ENCODE peak calls at places on chromosomes 6 and 20, in eight cellular contexts. One of them, this sample, is unnamed.
A peak's percentile ranks its signal among the peaks of the same experiment; 100 is the strongest.

GRCh38 chr6:142845624-142846458 is 99.1 kb downstream of the HIVEP2 start:
- DNase-seq in HuH-7.5: peak; percentile 32
- DNase-seq in fibroblast of villous mesenchyme: peak; percentile 87
- DNase-seq in nephron progenitor cell: peak; percentile 61
- DNase-seq in tibial artery: peak; percentile 81
- DNase-seq in AG08395: peak; percentile 58
- DNase-seq in kidney glomerular epithelial cell: peak; percentile 85
- DNase-seq in fibroblast of pulmonary artery: peak; percentile 95
- DNase-seq in this sample: peak; percentile 15

GRCh38 chr20:15942130-15942529 is 631.1 kb downstream of the KIF16B start:
- DNase-seq in nephron progenitor cell: no peak
- DNase-seq in AG08395: peak; percentile 10
- DNase-seq in kidney glomerular epithelial cell: peak; percentile 61
- DNase-seq in tibial artery: no peak
- DNase-seq in HuH-7.5: no peak
- DNase-seq in fibroblast of pulmonary artery: no peak
- DNase-seq in fibroblast of villous mesenchyme: no peak
- DNase-seq in this sample: no peak

GRCh38 chr20:62702886-62703852 is 5.5 kb upstream of the NTSR1 start:
- DNase-seq in nephron progenitor cell: no peak
- DNase-seq in AG08395: peak; percentile 95
- DNase-seq in kidney glomerular epithelial cell: peak; percentile 16
- DNase-seq in fibroblast of pulmonary artery: peak; percentile 81
- DNase-seq in fibroblast of villous mesenchyme: peak; percentile 85
- DNase-seq in tibial artery: no peak
- DNase-seq in HuH-7.5: no peak
- DNase-seq in this sample: peak; percentile 100

GRCh38 chr6:142885182-142885867 is 59.7 kb downstream of the HIVEP2 start:
- DNase-seq in nephron progenitor cell: peak; percentile 35
- DNase-seq in kidney glomerular epithelial cell: peak; percentile 99
- DNase-seq in HuH-7.5: no peak
- DNase-seq in fibroblast of villous mesenchyme: peak; percentile 95
- DNase-seq in tibial artery: no peak
- DNase-seq in AG08395: peak; percentile 77
- DNase-seq in fibroblast of pulmonary artery: peak; percentile 99
- DNase-seq in this sample: no peak

GRCh38 chr6:82259389-82259788 is 11.8 kb upstream of the IBTK start:
- DNase-seq in AG08395: no peak
- DNase-seq in nephron progenitor cell: no peak
- DNase-seq in fibroblast of villous mesenchyme: no peak
- DNase-seq in HuH-7.5: no peak
- DNase-seq in tibial artery: no peak
- DNase-seq in kidney glomerular epithelial cell: no peak
- DNase-seq in fibroblast of pulmonary artery: no peak
- DNase-seq in this sample: peak; percentile 32

GRCh38 chr20:31669876-31670275 is 32.2 kb downstream of the COX4I2 start:
- DNase-seq in tibial artery: no peak
- DNase-seq in kidney glomerular epithelial cell: no peak
- DNase-seq in AG08395: no peak
- DNase-seq in fibroblast of pulmonary artery: no peak
- DNase-seq in nephron progenitor cell: no peak
- DNase-seq in fibroblast of villous mesenchyme: no peak
- DNase-seq in HuH-7.5: no peak
- DNase-seq in this sample: no peak

GRCh38 chr20:59120491-59120890 is 43.1 kb upstream of the ZNF831 start:
- DNase-seq in kidney glomerular epithelial cell: no peak
- DNase-seq in fibroblast of pulmonary artery: no peak
- DNase-seq in HuH-7.5: no peak
- DNase-seq in nephron progenitor cell: no peak
- DNase-seq in fibroblast of villous mesenchyme: no peak
- DNase-seq in AG08395: no peak
- DNase-seq in tibial artery: no peak
- DNase-seq in this sample: no peak

GRCh38 chr6:41343641-41344187 is 8.3 kb downstream of the NCR2 start:
- DNase-seq in tibial artery: no peak
- DNase-seq in fibroblast of pulmonary artery: no peak
- DNase-seq in fibroblast of villous mesenchyme: no peak
- DNase-seq in nephron progenitor cell: no peak
- DNase-seq in HuH-7.5: no peak
- DNase-seq in kidney glomerular epithelial cell: no peak
- DNase-seq in AG08395: no peak
- DNase-seq in this sample: peak; percentile 15

GRCh38 chr6:6221829-6222535 is 98.5 kb downstream of the F13A1 start:
- DNase-seq in AG08395: no peak
- DNase-seq in tibial artery: no peak
- DNase-seq in nephron progenitor cell: peak; percentile 30
- DNase-seq in HuH-7.5: no peak
- DNase-seq in kidney glomerular epithelial cell: peak; percentile 5
- DNase-seq in fibroblast of pulmonary artery: no peak
- DNase-seq in fibroblast of villous mesenchyme: no peak
- DNase-seq in this sample: no peak